ENCODE peak calls at places on chromosomes 11 and 22, in eight cellular contexts. One of them, this sample, is unnamed.

GRCh38 chr11:68753300-68753699 is 2.0 kb upstream of the TESMIN start:
- DNase-seq in fibroblast of lung: no peak
- DNase-seq in body of pancreas: no peak
- DNase-seq in lung: no peak
- DNase-seq in cardiac muscle cell: no peak
- DNase-seq in AG10803: no peak
- DNase-seq in spleen: no peak
- DNase-seq in fibroblast of the aortic adventitia: no peak
- DNase-seq in this sample: no peak

GRCh38 chr11:75667831-75668507 is 869 bp downstream of the MAP6 start:
- DNase-seq in fibroblast of lung: peak
- DNase-seq in body of pancreas: peak
- DNase-seq in lung: no peak
- DNase-seq in cardiac muscle cell: peak
- DNase-seq in AG10803: peak
- DNase-seq in spleen: no peak
- DNase-seq in fibroblast of the aortic adventitia: peak
- DNase-seq in this sample: no peak

GRCh38 chr11:33065445-33066178 is 26.2 kb downstream of the TCP11L1 start:
- DNase-seq in fibroblast of lung: peak
- DNase-seq in body of pancreas: peak
- DNase-seq in lung: peak
- DNase-seq in cardiac muscle cell: peak
- DNase-seq in AG10803: peak
- DNase-seq in spleen: peak
- DNase-seq in fibroblast of the aortic adventitia: peak
- DNase-seq in this sample: no peak

GRCh38 chr22:28141614-28142013 is 222.6 kb upstream of the PITPNB start:
- DNase-seq in fibroblast of lung: peak
- DNase-seq in body of pancreas: no peak
- DNase-seq in lung: no peak
- DNase-seq in cardiac muscle cell: peak
- DNase-seq in AG10803: peak
- DNase-seq in spleen: no peak
- DNase-seq in fibroblast of the aortic adventitia: peak
- DNase-seq in this sample: peak

GRCh38 chr11:61973603-61974162 is 6.2 kb upstream of the FTH1 start:
- DNase-seq in fibroblast of lung: no peak
- DNase-seq in body of pancreas: peak
- DNase-seq in lung: no peak
- DNase-seq in cardiac muscle cell: no peak
- DNase-seq in AG10803: peak
- DNase-seq in spleen: peak
- DNase-seq in fibroblast of the aortic adventitia: peak
- DNase-seq in this sample: no peak

GRCh38 chr11:9687736-9688494 is 24.0 kb downstream of the SWAP70 start:
- DNase-seq in fibroblast of lung: peak
- DNase-seq in body of pancreas: peak
- DNase-seq in lung: no peak
- DNase-seq in cardiac muscle cell: peak
- DNase-seq in AG10803: peak
- DNase-seq in spleen: no peak
- DNase-seq in fibroblast of the aortic adventitia: peak
- DNase-seq in this sample: no peak

GRCh38 chr11:61853698-61854169 is 25.6 kb downstream of the FADS2 start:
- DNase-seq in fibroblast of lung: no peak
- DNase-seq in body of pancreas: no peak
- DNase-seq in lung: no peak
- DNase-seq in cardiac muscle cell: no peak
- DNase-seq in AG10803: no peak
- DNase-seq in spleen: peak
- DNase-seq in fibroblast of the aortic adventitia: no peak
- DNase-seq in this sample: no peak

GRCh38 chr11:43376594-43376993 is 17.9 kb downstream of the TTC17 start:
- DNase-seq in fibroblast of lung: peak
- DNase-seq in body of pancreas: no peak
- DNase-seq in lung: no peak
- DNase-seq in cardiac muscle cell: peak
- DNase-seq in AG10803: peak
- DNase-seq in spleen: no peak
- DNase-seq in fibroblast of the aortic adventitia: peak
- DNase-seq in this sample: no peak

GRCh38 chr22:20887375-20887774 is 28.6 kb downstream of the SNAP29 start:
- DNase-seq in fibroblast of lung: no peak
- DNase-seq in body of pancreas: no peak
- DNase-seq in lung: no peak
- DNase-seq in cardiac muscle cell: no peak
- DNase-seq in AG10803: no peak
- DNase-seq in spleen: no peak
- DNase-seq in fibroblast of the aortic adventitia: no peak
- DNase-seq in this sample: no peak

GRCh38 chr11:120546312-120547205 is 35.0 kb downstream of the GRIK4 start:
- DNase-seq in fibroblast of lung: peak
- DNase-seq in body of pancreas: peak
- DNase-seq in lung: peak
- DNase-seq in cardiac muscle cell: peak
- DNase-seq in AG10803: peak
- DNase-seq in spleen: no peak
- DNase-seq in fibroblast of the aortic adventitia: peak
- DNase-seq in this sample: peak

GRCh38 chr11:115317428-115318185 is 186.6 kb downstream of the CADM1 start:
- DNase-seq in fibroblast of lung: peak
- DNase-seq in body of pancreas: no peak
- DNase-seq in lung: no peak
- DNase-seq in cardiac muscle cell: no peak
- DNase-seq in AG10803: peak
- DNase-seq in spleen: no peak
- DNase-seq in fibroblast of the aortic adventitia: no peak
- DNase-seq in this sample: no peak

GRCh38 chr22:35547993-35548761 is 7.5 kb downstream of the RASD2 start:
- DNase-seq in fibroblast of lung: no peak
- DNase-seq in body of pancreas: no peak
- DNase-seq in lung: no peak
- DNase-seq in cardiac muscle cell: no peak
- DNase-seq in AG10803: no peak
- DNase-seq in spleen: no peak
- DNase-seq in fibroblast of the aortic adventitia: no peak
- DNase-seq in this sample: no peak

GRCh38 chr22:50105529-50106100 is 15.8 kb downstream of the MOV10L1 start:
- DNase-seq in fibroblast of lung: no peak
- DNase-seq in body of pancreas: no peak
- DNase-seq in lung: no peak
- DNase-seq in cardiac muscle cell: peak
- DNase-seq in AG10803: peak
- DNase-seq in spleen: no peak
- DNase-seq in fibroblast of the aortic adventitia: peak
- DNase-seq in this sample: no peak

GRCh38 chr22:37501610-37502341 is 15.6 kb upstream of the MFNG start:
- DNase-seq in fibroblast of lung: peak
- DNase-seq in body of pancreas: peak
- DNase-seq in lung: peak
- DNase-seq in cardiac muscle cell: peak
- DNase-seq in AG10803: peak
- DNase-seq in spleen: no peak
- DNase-seq in fibroblast of the aortic adventitia: peak
- DNase-seq in this sample: peak

GRCh38 chr11:26227311-26227710 is 104.6 kb upstream of the ANO3 start:
- DNase-seq in fibroblast of lung: peak
- DNase-seq in body of pancreas: no peak
- DNase-seq in lung: no peak
- DNase-seq in cardiac muscle cell: peak
- DNase-seq in AG10803: peak
- DNase-seq in spleen: no peak
- DNase-seq in fibroblast of the aortic adventitia: peak
- DNase-seq in this sample: no peak

GRCh38 chr11:129694538-129694937 is 121.1 kb upstream of the TMEM45B start:
- DNase-seq in fibroblast of lung: no peak
- DNase-seq in body of pancreas: no peak
- DNase-seq in lung: no peak
- DNase-seq in cardiac muscle cell: no peak
- DNase-seq in AG10803: no peak
- DNase-seq in spleen: no peak
- DNase-seq in fibroblast of the aortic adventitia: no peak
- DNase-seq in this sample: no peak

GRCh38 chr11:15185021-15185420 is 70.3 kb downstream of the INSC start:
- DNase-seq in fibroblast of lung: no peak
- DNase-seq in body of pancreas: no peak
- DNase-seq in lung: no peak
- DNase-seq in cardiac muscle cell: no peak
- DNase-seq in AG10803: no peak
- DNase-seq in spleen: no peak
- DNase-seq in fibroblast of the aortic adventitia: no peak
- DNase-seq in this sample: no peak

GRCh38 chr11:67382481-67383136 is 9.2 kb upstream of the RAD9A start:
- DNase-seq in fibroblast of lung: peak
- DNase-seq in body of pancreas: peak
- DNase-seq in lung: peak
- DNase-seq in cardiac muscle cell: peak
- DNase-seq in AG10803: peak
- DNase-seq in spleen: peak
- DNase-seq in fibroblast of the aortic adventitia: peak
- DNase-seq in this sample: no peak

GRCh38 chr11:68269414-68270081 is 2.2 kb downstream of the C11orf24 start:
- DNase-seq in fibroblast of lung: peak
- DNase-seq in body of pancreas: no peak
- DNase-seq in lung: no peak
- DNase-seq in cardiac muscle cell: peak
- DNase-seq in AG10803: peak
- DNase-seq in spleen: no peak
- DNase-seq in fibroblast of the aortic adventitia: peak
- DNase-seq in this sample: no peak

DNA sequence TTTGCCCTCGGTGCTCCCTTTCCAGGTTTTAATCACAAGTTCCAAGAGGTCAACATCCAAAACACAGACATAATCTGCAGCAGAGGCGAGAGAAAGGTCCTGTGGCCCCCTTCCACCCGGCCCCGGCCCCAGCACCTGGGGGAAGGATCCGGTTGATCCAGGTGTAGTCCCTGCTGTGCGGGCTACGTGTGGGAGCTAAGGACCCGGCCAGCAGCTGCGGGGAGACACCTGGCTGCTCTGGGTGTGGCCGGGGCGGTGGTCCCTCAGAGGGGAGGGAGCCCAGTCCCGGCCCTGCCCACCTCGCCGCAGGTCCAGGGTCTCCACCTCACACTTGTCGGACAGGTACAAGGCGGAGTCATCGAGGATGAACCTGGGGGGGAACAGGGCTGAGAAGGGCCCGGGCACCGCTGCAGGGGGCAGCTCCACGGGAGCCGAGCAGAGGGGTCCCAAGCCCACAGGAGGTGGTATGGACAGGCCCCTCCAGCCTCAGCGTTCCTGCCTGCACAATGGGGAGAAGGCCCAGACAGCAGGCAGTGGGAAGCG is 13.6 kb downstream of the ATG2A start:
- DNase-seq in fibroblast of lung: no peak
- DNase-seq in body of pancreas: no peak
- DNase-seq in lung: no peak
- DNase-seq in cardiac muscle cell: no peak
- DNase-seq in AG10803: no peak
- DNase-seq in spleen: peak
- DNase-seq in fibroblast of the aortic adventitia: no peak
- DNase-seq in this sample: no peak
- TF ChIP-seq CTCF in fibroblast of lung: no peak
- TF ChIP-seq CTCF in body of pancreas: no peak
- TF ChIP-seq CTCF in lung: no peak
- TF ChIP-seq CTCF in cardiac muscle cell: no peak
- TF ChIP-seq CTCF in AG10803: no peak
- TF ChIP-seq CTCF in spleen: no peak
- TF ChIP-seq CTCF in fibroblast of the aortic adventitia: no peak
- TF ChIP-seq CTCF in this sample: no peak

DNA sequence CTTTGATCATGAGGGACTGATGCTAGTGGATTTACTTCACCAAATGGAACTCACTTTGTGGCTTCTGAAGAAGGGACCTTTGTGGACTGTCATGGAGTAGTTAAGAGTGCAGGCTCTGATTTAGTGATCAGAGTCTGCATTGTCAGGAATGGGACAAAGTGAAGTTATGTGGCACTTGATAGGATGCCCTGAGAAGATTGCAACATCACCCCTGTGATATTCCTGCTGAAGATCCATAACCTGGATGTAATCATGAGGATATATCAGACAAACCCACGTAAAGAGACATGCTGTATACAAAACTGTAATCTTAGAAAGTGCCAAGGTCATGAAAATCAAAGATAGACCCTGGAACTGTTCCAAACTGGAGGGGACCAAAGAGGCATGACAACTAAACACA is 1.6 kb upstream of the TFIP11 start:
- DNase-seq in fibroblast of lung: no peak
- DNase-seq in body of pancreas: no peak
- DNase-seq in lung: no peak
- DNase-seq in cardiac muscle cell: no peak
- DNase-seq in AG10803: no peak
- DNase-seq in spleen: no peak
- DNase-seq in fibroblast of the aortic adventitia: no peak
- DNase-seq in this sample: no peak
- H3K4me3 ChIP-seq in fibroblast of lung: peak
- H3K4me3 ChIP-seq in body of pancreas: no peak
- H3K4me3 ChIP-seq in lung: no peak
- H3K4me3 ChIP-seq in cardiac muscle cell: no peak
- H3K4me3 ChIP-seq in AG10803: no peak
- H3K4me3 ChIP-seq in spleen: no peak
- H3K4me3 ChIP-seq in fibroblast of the aortic adventitia: no peak
- H3K4me3 ChIP-seq in this sample: peak

GRCh38 chr11:20963596-20963995 is 294.2 kb downstream of the NELL1 start:
- DNase-seq in fibroblast of lung: peak
- DNase-seq in body of pancreas: no peak
- DNase-seq in lung: no peak
- DNase-seq in cardiac muscle cell: no peak
- DNase-seq in AG10803: no peak
- DNase-seq in spleen: no peak
- DNase-seq in fibroblast of the aortic adventitia: peak
- DNase-seq in this sample: no peak

GRCh38 chr11:20964985-20965384 is 295.6 kb downstream of the NELL1 start:
- DNase-seq in fibroblast of lung: peak
- DNase-seq in body of pancreas: no peak
- DNase-seq in lung: no peak
- DNase-seq in cardiac muscle cell: no peak
- DNase-seq in AG10803: no peak
- DNase-seq in spleen: no peak
- DNase-seq in fibroblast of the aortic adventitia: peak
- DNase-seq in this sample: no peak

GRCh38 chr11:20962581-20962980 is 293.2 kb downstream of the NELL1 start:
- DNase-seq in fibroblast of lung: peak
- DNase-seq in body of pancreas: no peak
- DNase-seq in lung: no peak
- DNase-seq in cardiac muscle cell: no peak
- DNase-seq in AG10803: no peak
- DNase-seq in spleen: no peak
- DNase-seq in fibroblast of the aortic adventitia: peak
- DNase-seq in this sample: no peak

GRCh38 chr11:20966489-20966888 is 297.1 kb downstream of the NELL1 start:
- DNase-seq in fibroblast of lung: no peak
- DNase-seq in body of pancreas: no peak
- DNase-seq in lung: no peak
- DNase-seq in cardiac muscle cell: no peak
- DNase-seq in AG10803: no peak
- DNase-seq in spleen: no peak
- DNase-seq in fibroblast of the aortic adventitia: no peak
- DNase-seq in this sample: no peak
- TF ChIP-seq CTCF in fibroblast of lung: no peak
- TF ChIP-seq CTCF in body of pancreas: no peak
- TF ChIP-seq CTCF in lung: no peak
- TF ChIP-seq CTCF in cardiac muscle cell: no peak
- TF ChIP-seq CTCF in AG10803: no peak
- TF ChIP-seq CTCF in spleen: no peak
- TF ChIP-seq CTCF in fibroblast of the aortic adventitia: no peak
- TF ChIP-seq CTCF in this sample: no peak

GRCh38 chr11:95014184-95014821 is 10.8 kb upstream of the KDM4E start:
- DNase-seq in fibroblast of lung: no peak
- DNase-seq in body of pancreas: peak
- DNase-seq in lung: no peak
- DNase-seq in cardiac muscle cell: no peak
- DNase-seq in AG10803: no peak
- DNase-seq in spleen: no peak
- DNase-seq in fibroblast of the aortic adventitia: no peak
- DNase-seq in this sample: no peak
- H3K4me3 ChIP-seq in fibroblast of lung: no peak
- H3K4me3 ChIP-seq in body of pancreas: no peak
- H3K4me3 ChIP-seq in lung: no peak
- H3K4me3 ChIP-seq in cardiac muscle cell: no peak
- H3K4me3 ChIP-seq in AG10803: no peak
- H3K4me3 ChIP-seq in spleen: no peak
- H3K4me3 ChIP-seq in fibroblast of the aortic adventitia: no peak
- H3K4me3 ChIP-seq in this sample: no peak